ENCODE peak calls at places on chromosomes 16 and 17, in five cellular contexts. V, Z, B, H and J are unnamed samples.

GRCh38 chr16:67345401-67345800 is 18.8 kb downstream of the LRRC36 start:
- DNase-seq in B (no peak), V (no peak), Z (no peak), H (no peak), J (no peak)

GRCh38 chr17:79217473-79218135 is 143.0 kb downstream of the ENGASE start:
- DNase-seq in B (no peak), Z (no peak), V (no peak), H (no peak), J (no peak)

GRCh38 chr16:83441523-83441922 is 366.3 kb upstream of the HSBP1 start:
- DNase-seq in V (no peak), B (no peak), H (no peak), Z (no peak), J (no peak)

GRCh38 chr16:3485821-3486505 is 9.3 kb downstream of the C16orf90 start:
- DNase-seq in B (no peak), H (no peak), Z (no peak), V (no peak), J (no peak)

GRCh38 chr16:53781023-53781605 is 77.2 kb downstream of the FTO start:
- DNase-seq in V (no peak), H (no peak), B (no peak), Z (no peak), J (no peak)

GRCh38 chr17:31392856-31393748 is 1.6 kb downstream of the RAB11FIP4 start:
- DNase-seq in B (no peak), V (no peak), H (no peak), Z (no peak), J (no peak)

GRCh38 chr16:29784157-29784556 is 6.1 kb downstream of the ZG16 start:
- DNase-seq in H (no peak), B (no peak), Z (no peak), V (no peak), J (no peak)

GRCh38 chr17:30519166-30519565 is 42.0 kb downstream of the GOSR1 start:
- DNase-seq in H (no peak), B (peak; percentile 3), V (no peak), Z (no peak), J (no peak)

GRCh38 chr17:14311186-14311705 is 10.4 kb downstream of the HS3ST3B1 start:
- DNase-seq in V (no peak), H (no peak), B (no peak), Z (no peak), J (no peak)

GRCh38 chr17:1055751-1056645 is 59.1 kb downstream of the TIMM22 start:
- DNase-seq in V (peak; percentile 66), B (peak; percentile 66), Z (peak; percentile 46), H (no peak), J (peak; percentile 33)